ENCODE peak calls at places on chromosomes 6 and 20, in nine cellular contexts. One of them, this sample, is unnamed.

GRCh38 chr20:58072695-58073671 is 155.5 kb downstream of the ANKRD60 start:
- DNase-seq in heart left ventricle: no peak
- DNase-seq in GM03348: no peak
- DNase-seq in stromal cell of bone marrow: no peak
- DNase-seq in amniotic stem cell: no peak
- DNase-seq in CD4-positive, alpha-beta T cell: no peak
- DNase-seq in sigmoid colon: no peak
- DNase-seq in esophagus squamous epithelium: no peak
- DNase-seq in endothelial cell: no peak
- DNase-seq in this sample: no peak

GRCh38 chr6:43771858-43772570 is 2.0 kb downstream of the VEGFA start:
- DNase-seq in stromal cell of bone marrow: no peak
- DNase-seq in sigmoid colon: peak; percentile 91
- DNase-seq in heart left ventricle: peak; percentile 75
- DNase-seq in CD4-positive, alpha-beta T cell: no peak
- DNase-seq in amniotic stem cell: peak; percentile 12
- DNase-seq in esophagus squamous epithelium: no peak
- DNase-seq in endothelial cell: peak; percentile 49
- DNase-seq in GM03348: peak; percentile 91
- DNase-seq in this sample: peak; percentile 63

GRCh38 chr6:83086751-83087150 is 19.3 kb downstream of the DOP1A start:
- DNase-seq in amniotic stem cell: no peak
- DNase-seq in endothelial cell: no peak
- DNase-seq in sigmoid colon: no peak
- DNase-seq in GM03348: no peak
- DNase-seq in CD4-positive, alpha-beta T cell: no peak
- DNase-seq in heart left ventricle: no peak
- DNase-seq in esophagus squamous epithelium: no peak
- DNase-seq in stromal cell of bone marrow: no peak
- DNase-seq in this sample: no peak

GRCh38 chr6:16821834-16822264 is 60.6 kb upstream of the ATXN1 start:
- DNase-seq in CD4-positive, alpha-beta T cell: no peak
- DNase-seq in amniotic stem cell: no peak
- DNase-seq in esophagus squamous epithelium: no peak
- DNase-seq in sigmoid colon: no peak
- DNase-seq in stromal cell of bone marrow: no peak
- DNase-seq in heart left ventricle: no peak
- DNase-seq in endothelial cell: no peak
- DNase-seq in GM03348: no peak
- DNase-seq in this sample: no peak

GRCh38 chr6:47729019-47729418 is 30.6 kb downstream of the ADGRF4 start:
- DNase-seq in esophagus squamous epithelium: no peak
- DNase-seq in amniotic stem cell: no peak
- DNase-seq in heart left ventricle: no peak
- DNase-seq in endothelial cell: no peak
- DNase-seq in GM03348: no peak
- DNase-seq in stromal cell of bone marrow: no peak
- DNase-seq in CD4-positive, alpha-beta T cell: no peak
- DNase-seq in sigmoid colon: no peak
- DNase-seq in this sample: no peak

GRCh38 chr6:34207695-34208443 is 28.8 kb upstream of the HMGA1 start:
- DNase-seq in esophagus squamous epithelium: no peak
- DNase-seq in heart left ventricle: no peak
- DNase-seq in endothelial cell: no peak
- DNase-seq in CD4-positive, alpha-beta T cell: no peak
- DNase-seq in GM03348: no peak
- DNase-seq in amniotic stem cell: no peak
- DNase-seq in sigmoid colon: no peak
- DNase-seq in stromal cell of bone marrow: no peak
- DNase-seq in this sample: no peak

GRCh38 chr6:37916149-37916548 is 96.6 kb downstream of the ZFAND3 start:
- DNase-seq in esophagus squamous epithelium: no peak
- DNase-seq in sigmoid colon: no peak
- DNase-seq in GM03348: no peak
- DNase-seq in CD4-positive, alpha-beta T cell: no peak
- DNase-seq in amniotic stem cell: no peak
- DNase-seq in heart left ventricle: no peak
- DNase-seq in endothelial cell: no peak
- DNase-seq in stromal cell of bone marrow: no peak
- DNase-seq in this sample: no peak

GRCh38 chr20:40689100-40689942 is at the start of gene MAFB:
- DNase-seq in amniotic stem cell: peak; percentile 45
- DNase-seq in sigmoid colon: peak; percentile 96
- DNase-seq in GM03348: peak; percentile 98
- DNase-seq in esophagus squamous epithelium: peak; percentile 34
- DNase-seq in heart left ventricle: peak; percentile 94
- DNase-seq in CD4-positive, alpha-beta T cell: no peak
- DNase-seq in endothelial cell: peak; percentile 87
- DNase-seq in stromal cell of bone marrow: peak; percentile 93
- DNase-seq in this sample: peak; percentile 50

GRCh38 chr6:169370054-169370453 is 116.4 kb upstream of the THBS2 start:
- DNase-seq in GM03348: no peak
- DNase-seq in heart left ventricle: no peak
- DNase-seq in amniotic stem cell: no peak
- DNase-seq in sigmoid colon: no peak
- DNase-seq in endothelial cell: no peak
- DNase-seq in CD4-positive, alpha-beta T cell: no peak
- DNase-seq in stromal cell of bone marrow: peak; percentile 24
- DNase-seq in esophagus squamous epithelium: no peak
- DNase-seq in this sample: no peak

GRCh38 chr20:58840816-58841538 is 9.7 kb downstream of the GNAS-AS1 start:
- DNase-seq in GM03348: no peak
- DNase-seq in stromal cell of bone marrow: no peak
- DNase-seq in esophagus squamous epithelium: no peak
- DNase-seq in CD4-positive, alpha-beta T cell: no peak
- DNase-seq in amniotic stem cell: no peak
- DNase-seq in sigmoid colon: no peak
- DNase-seq in heart left ventricle: no peak
- DNase-seq in endothelial cell: no peak
- DNase-seq in this sample: no peak

GRCh38 chr20:41142241-41142640 is 4.9 kb downstream of the PLCG1 start:
- DNase-seq in GM03348: no peak
- DNase-seq in amniotic stem cell: no peak
- DNase-seq in esophagus squamous epithelium: no peak
- DNase-seq in stromal cell of bone marrow: no peak
- DNase-seq in CD4-positive, alpha-beta T cell: no peak
- DNase-seq in heart left ventricle: no peak
- DNase-seq in endothelial cell: no peak
- DNase-seq in sigmoid colon: no peak
- DNase-seq in this sample: no peak

GRCh38 chr20:36385503-36385902 is 79.4 kb downstream of the DLGAP4 start:
- DNase-seq in GM03348: no peak
- DNase-seq in CD4-positive, alpha-beta T cell: no peak
- DNase-seq in heart left ventricle: no peak
- DNase-seq in amniotic stem cell: no peak
- DNase-seq in sigmoid colon: no peak
- DNase-seq in esophagus squamous epithelium: no peak
- DNase-seq in endothelial cell: no peak
- DNase-seq in stromal cell of bone marrow: no peak
- DNase-seq in this sample: no peak

GRCh38 chr6:148746363-148747144 is at the start of gene UST:
- DNase-seq in esophagus squamous epithelium: peak; percentile 61
- DNase-seq in GM03348: peak; percentile 89
- DNase-seq in heart left ventricle: peak; percentile 81
- DNase-seq in stromal cell of bone marrow: peak; percentile 94
- DNase-seq in CD4-positive, alpha-beta T cell: peak; percentile 64
- DNase-seq in sigmoid colon: peak; percentile 96
- DNase-seq in endothelial cell: peak; percentile 76
- DNase-seq in amniotic stem cell: peak; percentile 86
- DNase-seq in this sample: peak; percentile 37

GRCh38 chr6:131958095-131958494 is 6.9 kb upstream of the CCN2 start:
- DNase-seq in GM03348: no peak
- DNase-seq in amniotic stem cell: no peak
- DNase-seq in CD4-positive, alpha-beta T cell: no peak
- DNase-seq in stromal cell of bone marrow: no peak
- DNase-seq in esophagus squamous epithelium: no peak
- DNase-seq in endothelial cell: no peak
- DNase-seq in heart left ventricle: no peak
- DNase-seq in sigmoid colon: no peak
- DNase-seq in this sample: no peak

GRCh38 chr6:35015996-35016395 is 125.1 kb downstream of the TCP11 start:
- DNase-seq in CD4-positive, alpha-beta T cell: no peak
- DNase-seq in endothelial cell: no peak
- DNase-seq in esophagus squamous epithelium: no peak
- DNase-seq in GM03348: no peak
- DNase-seq in heart left ventricle: no peak
- DNase-seq in sigmoid colon: no peak
- DNase-seq in amniotic stem cell: no peak
- DNase-seq in stromal cell of bone marrow: no peak
- DNase-seq in this sample: no peak

GRCh38 chr20:62544505-62545055 is 68.8 kb upstream of the GATA5 start:
- DNase-seq in CD4-positive, alpha-beta T cell: no peak
- DNase-seq in sigmoid colon: no peak
- DNase-seq in esophagus squamous epithelium: no peak
- DNase-seq in GM03348: no peak
- DNase-seq in endothelial cell: no peak
- DNase-seq in heart left ventricle: no peak
- DNase-seq in stromal cell of bone marrow: no peak
- DNase-seq in amniotic stem cell: no peak
- DNase-seq in this sample: no peak

GRCh38 chr6:85005494-85005893 is 241.1 kb upstream of the TBX18 start:
- DNase-seq in amniotic stem cell: no peak
- DNase-seq in endothelial cell: no peak
- DNase-seq in GM03348: no peak
- DNase-seq in sigmoid colon: no peak
- DNase-seq in stromal cell of bone marrow: no peak
- DNase-seq in esophagus squamous epithelium: no peak
- DNase-seq in CD4-positive, alpha-beta T cell: no peak
- DNase-seq in heart left ventricle: no peak
- DNase-seq in this sample: no peak

GRCh38 chr6:27544612-27545260 is 71.8 kb upstream of the ZNF184 start:
- DNase-seq in endothelial cell: no peak
- DNase-seq in GM03348: no peak
- DNase-seq in sigmoid colon: no peak
- DNase-seq in amniotic stem cell: no peak
- DNase-seq in CD4-positive, alpha-beta T cell: no peak
- DNase-seq in esophagus squamous epithelium: no peak
- DNase-seq in stromal cell of bone marrow: no peak
- DNase-seq in heart left ventricle: no peak
- DNase-seq in this sample: no peak

GRCh38 chr6:2102966-2103365 is 142.4 kb downstream of the GMDS start:
- DNase-seq in GM03348: no peak
- DNase-seq in CD4-positive, alpha-beta T cell: no peak
- DNase-seq in sigmoid colon: no peak
- DNase-seq in endothelial cell: no peak
- DNase-seq in heart left ventricle: no peak
- DNase-seq in stromal cell of bone marrow: no peak
- DNase-seq in esophagus squamous epithelium: no peak
- DNase-seq in amniotic stem cell: no peak
- DNase-seq in this sample: no peak

GRCh38 chr6:168695701-168696100 is 254.7 kb downstream of the SMOC2 start:
- DNase-seq in esophagus squamous epithelium: no peak
- DNase-seq in GM03348: no peak
- DNase-seq in heart left ventricle: no peak
- DNase-seq in CD4-positive, alpha-beta T cell: no peak
- DNase-seq in amniotic stem cell: no peak
- DNase-seq in endothelial cell: no peak
- DNase-seq in sigmoid colon: no peak
- DNase-seq in stromal cell of bone marrow: no peak
- DNase-seq in this sample: no peak

GRCh38 chr6:53928641-53929339 is 134.0 kb downstream of the LRRC1 start:
- DNase-seq in sigmoid colon: no peak
- DNase-seq in GM03348: no peak
- DNase-seq in heart left ventricle: no peak
- DNase-seq in amniotic stem cell: no peak
- DNase-seq in stromal cell of bone marrow: no peak
- DNase-seq in endothelial cell: no peak
- DNase-seq in esophagus squamous epithelium: no peak
- DNase-seq in CD4-positive, alpha-beta T cell: no peak
- DNase-seq in this sample: no peak

GRCh38 chr6:122322824-122323223 is 76.6 kb upstream of the HSF2 start:
- DNase-seq in sigmoid colon: no peak
- DNase-seq in heart left ventricle: no peak
- DNase-seq in esophagus squamous epithelium: no peak
- DNase-seq in stromal cell of bone marrow: no peak
- DNase-seq in GM03348: no peak
- DNase-seq in CD4-positive, alpha-beta T cell: no peak
- DNase-seq in amniotic stem cell: no peak
- DNase-seq in endothelial cell: no peak
- DNase-seq in this sample: no peak

GRCh38 chr6:41434803-41435470 is 99.5 kb downstream of the NCR2 start:
- DNase-seq in stromal cell of bone marrow: no peak
- DNase-seq in sigmoid colon: no peak
- DNase-seq in amniotic stem cell: no peak
- DNase-seq in GM03348: no peak
- DNase-seq in heart left ventricle: no peak
- DNase-seq in esophagus squamous epithelium: no peak
- DNase-seq in CD4-positive, alpha-beta T cell: no peak
- DNase-seq in endothelial cell: no peak
- DNase-seq in this sample: no peak

GRCh38 chr6:168440520-168441433 is at the start of gene SMOC2:
- DNase-seq in heart left ventricle: peak; percentile 63
- DNase-seq in GM03348: no peak
- DNase-seq in stromal cell of bone marrow: no peak
- DNase-seq in sigmoid colon: no peak
- DNase-seq in esophagus squamous epithelium: no peak
- DNase-seq in endothelial cell: no peak
- DNase-seq in CD4-positive, alpha-beta T cell: no peak
- DNase-seq in amniotic stem cell: no peak
- DNase-seq in this sample: no peak

GRCh38 chr6:1297746-1298145 is 14.2 kb upstream of the FOXQ1 start:
- DNase-seq in stromal cell of bone marrow: no peak
- DNase-seq in sigmoid colon: no peak
- DNase-seq in esophagus squamous epithelium: no peak
- DNase-seq in GM03348: peak; percentile 80
- DNase-seq in endothelial cell: no peak
- DNase-seq in CD4-positive, alpha-beta T cell: no peak
- DNase-seq in amniotic stem cell: peak; percentile 32
- DNase-seq in heart left ventricle: no peak
- DNase-seq in this sample: no peak

GRCh38 chr6:101294051-101294638 is 99.4 kb upstream of the GRIK2 start:
- DNase-seq in GM03348: no peak
- DNase-seq in endothelial cell: no peak
- DNase-seq in amniotic stem cell: no peak
- DNase-seq in stromal cell of bone marrow: no peak
- DNase-seq in esophagus squamous epithelium: no peak
- DNase-seq in sigmoid colon: no peak
- DNase-seq in CD4-positive, alpha-beta T cell: no peak
- DNase-seq in heart left ventricle: no peak
- DNase-seq in this sample: no peak